ENCODE peak calls at places on chromosomes 11 and 22, in seven cellular contexts. I is PC-3, D is brain microvascular endothelial cell, H is AG04450, J is lower lobe of right lung, V is upper lobe of left lung, K is psoas muscle. N is an unnamed sample.

GRCh38 chr11:133403900-133404299 is 128.4 kb downstream of the OPCML start:
- DNase-seq in I (no peak), J (no peak), H (no peak), V (no peak), D (no peak), K (no peak), N (no peak)

GRCh38 chr11:57315491-57315890 is 9.3 kb downstream of the TNKS1BP1 start:
- DNase-seq in H (no peak), K (no peak), I (no peak), V (no peak), D (peak; percentile 54), J (no peak), N (no peak)

GRCh38 chr22:33492210-33492651 is 428.0 kb downstream of the LARGE1 start:
- DNase-seq in D (no peak), J (no peak), H (no peak), V (peak; percentile 25), K (no peak), I (no peak), N (no peak)

GRCh38 chr11:55967914-55968313 is 1.8 kb downstream of the OR10AG1 start:
- DNase-seq in D (no peak), I (no peak), K (no peak), J (no peak), V (no peak), H (no peak), N (no peak)

GRCh38 chr11:114183041-114183511 is 113.1 kb upstream of the NNMT start:
- DNase-seq in J (no peak), H (no peak), K (peak; percentile 43), V (peak; percentile 65), D (no peak), I (no peak), N (peak; percentile 70)

GRCh38 chr11:134330611-134331564 is 900 bp upstream of the GLB1L2 start:
- DNase-seq in I (no peak), D (no peak), K (no peak), H (no peak), J (no peak), V (no peak), N (no peak)

GRCh38 chr11:35151241-35151640 is 12.3 kb downstream of the CD44 start:
- DNase-seq in I (no peak), H (no peak), V (no peak), D (peak; percentile 59), K (no peak), J (no peak), N (no peak)

GRCh38 chr11:1149545-1149944 is 8.2 kb upstream of the MUC5AC start:
- DNase-seq in D (no peak), H (no peak), V (peak; percentile 10), J (no peak), I (no peak), K (peak; percentile 9), N (peak; percentile 48)

GRCh38 chr11:111913997-111914396 is 1.5 kb downstream of the HSPB2 start:
- DNase-seq in I (peak; percentile 33), H (no peak), J (no peak), D (peak; percentile 59), K (peak; percentile 51), V (no peak), N (peak; percentile 84)

GRCh38 chr11:13007182-13007581 is 1.9 kb upstream of the RASSF10 start:
- DNase-seq in H (no peak), J (no peak), V (no peak), D (no peak), I (no peak), K (no peak), N (no peak)

GRCh38 chr11:516400-516799 is 9.4 kb upstream of the RNH1 start:
- DNase-seq in I (no peak), J (no peak), D (no peak), K (no peak), H (no peak), V (no peak), N (no peak)

GRCh38 chr22:38230916-38231315 is 29.1 kb downstream of the MAFF start:
- DNase-seq in J (no peak), H (no peak), K (no peak), I (no peak), D (no peak), V (no peak), N (no peak)

GRCh38 chr22:38228326-38228872 is 26.6 kb downstream of the MAFF start:
- DNase-seq in V (no peak), I (no peak), D (no peak), J (no peak), H (no peak), K (no peak), N (no peak)

GRCh38 chr22:38232196-38232595 is 30.4 kb downstream of the MAFF start:
- DNase-seq in H (no peak), D (no peak), V (no peak), K (no peak), J (no peak), I (no peak), N (no peak)

GRCh38 chr22:38228873-38229740 is 27.3 kb downstream of the MAFF start:
- DNase-seq in D (peak; percentile 70), K (peak; percentile 62), I (peak; percentile 86), H (no peak), J (no peak), V (peak; percentile 62), N (no peak)

GRCh38 chr22:38230108-38230825 is 28.5 kb downstream of the MAFF start:
- DNase-seq in V (peak; percentile 62), I (peak; percentile 26), J (peak; percentile 77), D (no peak), K (no peak), H (no peak), N (no peak)
- TF ChIP-seq CTCF in V (peak; percentile 39), I (peak; percentile 46), J (peak; percentile 52), D (peak; percentile 45), K (peak; percentile 21), H (peak; percentile 23), N (peak; percentile 22)

GRCh38 chr11:46541593-46542371 is 52.0 kb downstream of the AMBRA1 start:
- DNase-seq in V (peak; percentile 89), J (peak; percentile 87), I (no peak), H (no peak), D (no peak), K (peak; percentile 38), N (no peak)
- H3K27ac ChIP-seq in V (no peak overlapping the region), J (peak overlapping the region; percentile 54), I (no peak overlapping the region), H (no peak overlapping the region), D (no peak overlapping the region), K (peak overlapping the region; percentile 53), N (no peak overlapping the region)

GRCh38 chr11:87037450-87038234 is at the start of gene TMEM135:
- DNase-seq in J (peak; percentile 95), K (peak; percentile 95), V (peak; percentile 96), D (peak; percentile 80), H (peak; percentile 55), I (peak; percentile 98), N (peak; percentile 97)

GRCh38 chr11:87036756-87037449 is 831 bp upstream of the TMEM135 start:
- DNase-seq in V (peak; percentile 24), I (peak; percentile 51), D (no peak), H (no peak), K (no peak), J (no peak), N (no peak)

GRCh38 chr11:87038235-87038960 is 664 bp downstream of the TMEM135 start:
- DNase-seq in K (no peak), I (peak; percentile 27), V (no peak), D (no peak), J (no peak), H (no peak), N (no peak)

GRCh38 chr11:87035976-87036583 is 1.7 kb upstream of the TMEM135 start:
- DNase-seq in J (no peak), V (no peak), D (no peak), K (no peak), H (no peak), I (no peak), N (no peak)

DNA sequence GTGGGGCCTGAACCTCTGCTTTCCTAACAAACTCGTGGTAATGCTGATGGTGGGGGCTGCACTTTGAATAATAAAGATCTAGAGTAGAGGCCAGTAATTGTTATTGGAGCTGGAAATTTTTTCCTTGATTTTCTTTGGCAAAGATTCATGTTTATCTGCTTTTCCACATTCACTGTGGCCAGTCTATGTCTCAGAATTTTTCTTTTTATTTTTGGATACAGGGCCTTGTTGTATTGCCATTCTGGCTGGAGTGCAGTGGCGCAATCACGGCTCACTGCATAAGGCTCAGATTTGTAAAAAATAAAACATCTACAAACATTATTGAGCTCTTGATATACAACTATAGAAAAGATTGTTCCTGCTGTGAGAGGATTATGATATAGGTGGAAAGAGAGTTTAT is 1.6 kb downstream of the TMEM135 start:
- DNase-seq in V (no peak), I (no peak), K (no peak), D (no peak), H (no peak), J (no peak), N (no peak)
- H3K4me3 ChIP-seq in V (no peak overlapping the region), I (peak overlapping the region; percentile 97), K (peak overlapping the region; percentile 93), D (peak overlapping the region; percentile 92), H (peak overlapping the region; percentile 91), J (peak overlapping the region; percentile 83), N (peak overlapping the region; percentile 74)

DNA sequence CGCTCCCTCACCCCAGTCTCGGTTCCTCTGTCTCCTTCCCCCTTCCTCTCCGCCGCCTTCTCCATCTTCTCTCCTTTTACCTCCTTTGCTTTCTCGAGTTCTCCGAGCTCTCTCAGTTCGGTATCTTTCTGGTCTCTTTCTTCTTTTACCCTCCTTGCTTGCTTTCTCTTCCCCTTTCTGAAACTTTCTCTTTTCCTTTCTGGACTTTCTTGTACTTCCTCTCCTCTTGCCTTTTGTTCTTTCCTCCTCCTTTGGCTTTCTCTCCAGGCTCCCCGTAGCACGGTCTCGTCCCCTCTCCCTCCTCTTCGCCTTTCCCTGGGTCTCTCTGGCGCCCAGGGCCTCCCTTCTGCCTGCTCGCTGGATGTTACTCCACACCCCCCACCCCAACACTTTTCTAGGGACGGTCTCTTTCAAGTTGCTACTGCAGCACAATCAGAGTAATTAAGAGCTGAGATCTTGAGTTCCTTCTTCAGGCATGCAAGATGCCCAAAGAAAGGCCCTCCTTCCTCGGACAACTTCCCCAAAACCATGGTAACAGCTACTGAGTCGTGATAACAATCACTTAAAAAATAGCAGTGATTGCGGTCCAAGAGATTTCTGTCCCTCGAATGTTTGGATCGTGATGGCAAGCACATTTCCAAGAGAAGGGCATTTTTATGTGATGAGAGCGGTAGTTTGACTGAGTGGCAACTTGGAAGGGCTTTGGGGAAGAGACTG is 487 bp upstream of the TENM4 start:
- DNase-seq in D (no peak), H (no peak), I (no peak), V (no peak), K (no peak), J (no peak), N (no peak)
- TF ChIP-seq CTCF in D (peak; percentile 21), H (no peak), I (no peak), V (no peak), K (no peak), J (no peak), N (no peak)

GRCh38 chr22:46735747-46736608 is 2.1 kb downstream of the CERK start:
- DNase-seq in D (no peak), H (no peak), K (peak; percentile 31), J (no peak), V (no peak), I (no peak), N (no peak)
- H3K27ac ChIP-seq in D (no peak overlapping the region), H (peak overlapping the region; percentile 39), K (peak overlapping the region; percentile 96), J (peak overlapping the region; percentile 84), V (peak overlapping the region; percentile 94), I (no peak overlapping the region), N (peak overlapping the region; percentile 82)